ENCODE peak calls at places on chromosomes 2 and 18, in seven cellular contexts. G is mammary epithelial cell, U is keratinocyte, K is IMR-90, L is choroid plexus epithelial cell, F is AG04449, D is NB4. B is an unnamed sample.

GRCh38 chr18:27313678-27314077 is 128.6 kb upstream of the CHST9 start:
- DNase-seq in K (no peak), L (no peak), F (no peak), G (no peak), D (no peak), U (no peak), B (no peak)

GRCh38 chr2:112764071-112765044 is at the start of gene CKAP2L:
- DNase-seq in D (peak; percentile 100), G (peak; percentile 98), K (peak; percentile 98), L (peak; percentile 99), F (peak; percentile 83), U (peak; percentile 87), B (peak; percentile 99)

GRCh38 chr18:48818329-48819254 is 132.2 kb downstream of the SMAD7 start:
- DNase-seq in U (no peak), D (no peak), L (no peak), G (no peak), F (no peak), K (no peak), B (no peak)

GRCh38 chr2:66436546-66436945 is 1.6 kb downstream of the MEIS1 start:
- DNase-seq in K (no peak), G (no peak), F (no peak), L (no peak), D (no peak), U (no peak), B (no peak)

GRCh38 chr2:75098856-75099255 is 100.5 kb downstream of the TACR1 start:
- DNase-seq in F (no peak), D (peak; percentile 60), K (peak; percentile 31), U (no peak), G (peak; percentile 4), L (peak; percentile 57), B (peak; percentile 30)

GRCh38 chr2:109030870-109031480 is 42.0 kb upstream of the EDAR start:
- DNase-seq in D (no peak), U (no peak), K (no peak), G (no peak), L (no peak), F (no peak), B (no peak)

GRCh38 chr18:12882416-12882815 is 1.6 kb downstream of the PTPN2 start:
- DNase-seq in G (no peak), D (no peak), L (peak; percentile 50), F (no peak), U (no peak), K (peak; percentile 57), B (no peak)

GRCh38 chr2:207121784-207122183 is 44.0 kb downstream of the KLF7 start:
- DNase-seq in K (peak; percentile 85), F (peak; percentile 28), G (peak; percentile 55), D (no peak), L (peak; percentile 82), U (no peak), B (peak; percentile 55)

GRCh38 chr18:58858591-58859468 is 5.8 kb upstream of the ZNF532 start:
- DNase-seq in K (no peak), F (no peak), U (no peak), G (no peak), L (no peak), D (no peak), B (no peak)

GRCh38 chr2:3486047-3487027 is 33.0 kb downstream of the ADI1 start:
- DNase-seq in K (no peak), U (no peak), F (no peak), G (no peak), D (no peak), L (no peak), B (no peak)

GRCh38 chr2:237495521-237496117 is 8.6 kb downstream of the MLPH start:
- DNase-seq in K (no peak), F (no peak), L (no peak), G (no peak), U (no peak), D (no peak), B (no peak)

GRCh38 chr2:214574077-214574775 is 163.4 kb downstream of the VWC2L start:
- DNase-seq in D (no peak), U (no peak), L (peak; percentile 2), K (no peak), F (no peak), G (no peak), B (no peak)

GRCh38 chr2:96538487-96539214 is 2.1 kb downstream of the ARID5A start:
- DNase-seq in F (no peak), G (peak; percentile 32), U (no peak), D (peak; percentile 46), L (peak; percentile 35), K (no peak), B (no peak)

GRCh38 chr2:2036686-2037085 is 292.4 kb upstream of the PXDN start:
- DNase-seq in L (no peak), G (no peak), D (no peak), U (no peak), F (no peak), K (no peak), B (no peak)

GRCh38 chr2:10864888-10865551 is 46.7 kb upstream of the KCNF1 start:
- DNase-seq in U (no peak), F (no peak), G (no peak), K (no peak), L (no peak), D (no peak), B (no peak)

GRCh38 chr2:109378682-109379081 is 235.1 kb downstream of the SEPTIN10 start:
- DNase-seq in K (peak; percentile 30), L (no peak), D (no peak), U (no peak), F (no peak), G (no peak), B (no peak)

GRCh38 chr2:240432820-240433801 is 2.4 kb upstream of the GPC1 start:
- DNase-seq in K (no peak), U (no peak), D (no peak), F (no peak), G (no peak), L (no peak), B (peak; percentile 41)

GRCh38 chr2:209276000-209276399 is 147.8 kb upstream of the MAP2 start:
- DNase-seq in U (no peak), L (no peak), G (no peak), K (no peak), D (no peak), F (no peak), B (no peak)

GRCh38 chr2:169619946-169620345 is 35.8 kb downstream of the PPIG start:
- DNase-seq in K (no peak), G (no peak), F (no peak), U (no peak), L (peak; percentile 2), D (no peak), B (no peak)

GRCh38 chr2:90207454-90208058 is 1516.1 kb downstream of the RPIA start:
- DNase-seq in K (no peak), F (no peak), D (peak; percentile 51), G (no peak), L (peak; percentile 5), U (no peak), B (peak; percentile 1)

GRCh38 chr2:98903767-98904485 is 32.1 kb downstream of the CRACDL start:
- DNase-seq in K (no peak), L (no peak), D (no peak), U (no peak), G (no peak), F (no peak), B (no peak)

GRCh38 chr2:234970467-234970866 is 18.6 kb downstream of the SH3BP4 start:
- DNase-seq in D (no peak), F (peak; percentile 54), K (peak; percentile 53), G (peak; percentile 80), L (peak; percentile 67), U (no peak), B (peak; percentile 80)

GRCh38 chr2:215660687-215661086 is 224.8 kb upstream of the FN1 start:
- DNase-seq in K (peak; percentile 98), L (peak; percentile 84), F (no peak), G (peak; percentile 96), U (no peak), D (no peak), B (peak; percentile 87)

GRCh38 chr2:226758886-226759660 is 40.5 kb downstream of the IRS1 start:
- DNase-seq in G (peak; percentile 39), K (peak; percentile 87), D (peak; percentile 12), L (peak; percentile 89), U (no peak), F (no peak), B (peak; percentile 45)

GRCh38 chr18:36297419-36298112 is at the start of gene FHOD3:
- DNase-seq in U (no peak), D (no peak), F (no peak), G (peak; percentile 52), K (peak; percentile 49), L (peak; percentile 36), B (peak; percentile 30)

GRCh38 chr18:48296581-48296980 is 112.6 kb downstream of the ZBTB7C start:
- DNase-seq in L (no peak), F (no peak), K (no peak), D (no peak), U (no peak), G (no peak), B (no peak)

GRCh38 chr2:120771556-120772208 is 36.0 kb downstream of the GLI2 start:
- DNase-seq in F (peak; percentile 71), U (no peak), D (peak; percentile 10), L (peak; percentile 86), G (no peak), K (peak; percentile 95), B (peak; percentile 37)

DNA sequence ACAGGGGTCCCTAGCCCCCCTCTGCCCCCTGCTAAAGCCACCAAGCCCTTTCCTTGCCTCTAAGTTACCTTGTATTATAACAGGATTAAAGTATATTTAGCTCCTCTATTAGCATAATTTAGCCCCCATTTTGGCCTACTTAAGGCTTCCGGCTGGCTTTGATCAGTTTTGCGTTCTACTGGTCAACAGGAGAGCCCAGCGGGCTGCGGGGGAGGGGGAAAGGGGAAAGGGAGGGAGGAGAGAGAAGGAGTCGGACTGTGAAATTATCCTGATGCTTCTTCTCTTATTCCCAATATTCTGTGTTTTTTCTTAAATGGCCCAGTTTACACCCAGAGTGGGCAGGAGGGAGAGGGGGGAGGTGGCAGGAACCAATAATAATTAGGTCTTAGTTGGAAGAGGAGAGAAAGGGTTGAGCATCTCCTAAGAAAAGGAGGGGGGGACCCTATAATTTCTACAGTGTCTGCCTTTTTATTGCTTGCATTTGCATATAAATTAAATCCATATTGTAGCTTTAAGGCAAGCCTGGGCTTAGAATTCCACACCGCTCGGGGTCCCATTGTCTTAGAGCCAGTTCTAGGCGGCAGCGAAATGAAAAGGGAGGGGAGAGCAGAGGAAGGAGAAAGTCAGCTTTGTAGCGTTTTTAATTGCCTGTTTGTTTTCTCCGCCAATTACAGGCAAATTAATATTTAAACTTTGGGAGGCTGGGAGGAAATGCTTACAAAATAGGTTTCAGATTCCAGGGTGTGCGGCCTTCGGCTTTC is 39.6 kb downstream of the EN1 start:
- DNase-seq in U (no peak), K (no peak), L (no peak), G (no peak), D (no peak), F (no peak), B (no peak)
- H3K4me3 ChIP-seq in U (no peak overlapping the region), K (no peak overlapping the region), L (no peak overlapping the region), G (no peak overlapping the region), D (no peak overlapping the region), F (no peak overlapping the region), B (no peak overlapping the region)

GRCh38 chr2:62801814-62802524 is 96.5 kb downstream of the EHBP1 start:
- DNase-seq in L (peak; percentile 26), D (peak; percentile 40), U (no peak), K (peak; percentile 8), F (no peak), G (no peak), B (peak; percentile 10)
- TF ChIP-seq CTCF in L (peak; percentile 46), D (no peak), U (peak; percentile 44), K (peak; percentile 15), F (peak; percentile 12), G (peak; percentile 40), B (peak; percentile 25)

GRCh38 chr2:219448099-219448775 is 13.6 kb downstream of the SPEG start:
- DNase-seq in F (no peak), U (no peak), G (no peak), D (no peak), L (no peak), K (no peak), B (no peak)
- H3K4me3 ChIP-seq in F (no peak overlapping the region), U (no peak overlapping the region), G (no peak overlapping the region), D (no peak overlapping the region), L (no peak overlapping the region), K (no peak overlapping the region), B (no peak overlapping the region)

GRCh38 chr2:39593439-39594393 is 72.0 kb upstream of the TMEM178A start:
- DNase-seq in K (peak; percentile 88), G (peak; percentile 66), F (peak; percentile 37), L (peak; percentile 95), U (no peak), D (peak; percentile 66), B (peak; percentile 71)
- TF ChIP-seq CTCF in K (peak; percentile 79), G (peak; percentile 63), F (peak; percentile 79), L (peak; percentile 96), U (peak; percentile 68), D (peak; percentile 59), B (peak; percentile 76)

B was measured in epithelial cell of esophagus.